ENCODE peak calls at places on chromosome 15, in six cellular contexts. R, H, I, N, V and Y are unnamed samples.

GRCh38 chr15:70488002-70488605 is 275.3 kb downstream of the UACA start:
- DNase-seq in R (peak), H (no peak), I (peak), N (peak), V (peak), Y (peak)

GRCh38 chr15:83533548-83533947 is 86.4 kb downstream of the SH3GL3 start:
- DNase-seq in R (no peak), H (no peak), I (no peak), N (no peak), V (no peak), Y (no peak)

GRCh38 chr15:62791694-62792093 is 250.9 kb upstream of the TPM1 start:
- DNase-seq in R (no peak), H (no peak), I (no peak), N (no peak), V (no peak), Y (no peak)

GRCh38 chr15:68852466-68852865 is 31.8 kb upstream of the ANP32A start:
- DNase-seq in R (no peak), H (no peak), I (no peak), N (no peak), V (no peak), Y (no peak)

GRCh38 chr15:52082197-52083036 is 30.2 kb downstream of the BCL2L10 start:
- DNase-seq in R (no peak), H (no peak), I (no peak), N (no peak), V (no peak), Y (no peak)

GRCh38 chr15:73373221-73373620 is 4.5 kb upstream of the HCN4 start:
- DNase-seq in R (no peak), H (no peak), I (no peak), N (no peak), V (no peak), Y (no peak)

GRCh38 chr15:38868326-38869114 is 303.9 kb upstream of the RASGRP1 start:
- DNase-seq in R (no peak), H (peak), I (peak), N (peak), V (peak), Y (peak)

GRCh38 chr15:29516929-29517328 is 247.3 kb upstream of the NSMCE3 start:
- DNase-seq in R (no peak), H (no peak), I (no peak), N (no peak), V (no peak), Y (no peak)

GRCh38 chr15:72970965-72971746 is 81.1 kb upstream of the NEO1 start:
- DNase-seq in R (no peak), H (no peak), I (no peak), N (no peak), V (no peak), Y (no peak)

GRCh38 chr15:60477991-60478632 is 830 bp downstream of the ICE2 start:
- DNase-seq in R (peak), H (no peak), I (peak), N (no peak), V (no peak), Y (no peak)

GRCh38 chr15:64232400-64232799 is 69.6 kb upstream of the PPIB start:
- DNase-seq in R (no peak), H (no peak), I (no peak), N (no peak), V (no peak), Y (no peak)

GRCh38 chr15:35657679-35658201 is 111.8 kb upstream of the DPH6 start:
- DNase-seq in R (no peak), H (no peak), I (no peak), N (no peak), V (no peak), Y (no peak)

GRCh38 chr15:101071651-101072050 is 152.5 kb downstream of the LRRK1 start:
- DNase-seq in R (no peak), H (no peak), I (no peak), N (no peak), V (no peak), Y (no peak)

GRCh38 chr15:85793641-85794597 is 806 bp downstream of the KLHL25 start:
- DNase-seq in R (peak), H (no peak), I (peak), N (peak), V (no peak), Y (peak)

GRCh38 chr15:99738047-99738847 is 5.0 kb upstream of the LYSMD4 start:
- DNase-seq in R (no peak), H (no peak), I (no peak), N (no peak), V (no peak), Y (no peak)

GRCh38 chr15:100786901-100787566 is 92.6 kb upstream of the ALDH1A3 start:
- DNase-seq in R (no peak), H (no peak), I (no peak), N (peak), V (no peak), Y (no peak)

GRCh38 chr15:52171386-52171785 is 19.8 kb downstream of the GNB5 start:
- DNase-seq in R (peak), H (no peak), I (peak), N (no peak), V (no peak), Y (no peak)

GRCh38 chr15:81710328-81710727 is 335.5 kb downstream of the MEX3B start:
- DNase-seq in R (no peak), H (no peak), I (no peak), N (no peak), V (no peak), Y (no peak)
- H3K4me3 ChIP-seq in R (no peak), H (no peak), I (no peak), N (no peak), V (no peak), Y (no peak)

GRCh38 chr15:80508783-80509182 is 104.6 kb downstream of the ARNT2 start:
- DNase-seq in R (no peak), H (no peak), I (no peak), N (no peak), V (no peak), Y (no peak)

GRCh38 chr15:80507131-80507530 is 102.9 kb downstream of the ARNT2 start:
- DNase-seq in R (no peak), H (no peak), I (no peak), N (no peak), V (no peak), Y (no peak)

GRCh38 chr15:80507638-80508316 is 103.6 kb downstream of the ARNT2 start:
- DNase-seq in R (no peak), H (no peak), I (no peak), N (peak), V (no peak), Y (no peak)

GRCh38 chr15:80504931-80505330 is 100.7 kb downstream of the ARNT2 start:
- DNase-seq in R (no peak), H (no peak), I (no peak), N (no peak), V (no peak), Y (no peak)

DNA sequence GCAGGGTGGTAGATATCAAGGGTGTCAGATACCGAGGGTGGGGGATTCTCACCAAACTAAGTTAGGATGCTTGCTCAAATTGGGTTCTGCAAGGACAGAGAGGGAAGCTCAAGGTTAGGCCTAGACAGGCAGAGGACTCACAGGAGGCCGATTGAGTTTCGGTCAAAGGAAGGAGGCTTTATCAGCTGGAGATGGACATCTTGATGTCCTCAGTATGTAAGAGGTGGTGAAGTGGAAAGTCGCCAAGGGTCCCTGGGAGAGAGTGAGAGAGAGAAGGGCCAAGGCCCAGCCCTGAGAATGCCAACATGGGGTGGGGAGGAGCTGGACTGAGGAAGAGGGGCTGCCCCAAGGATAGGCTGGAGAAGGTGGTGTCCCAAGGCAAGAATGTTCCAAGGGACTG is 102.3 kb downstream of the ARNT2 start:
- DNase-seq in R (no peak), H (no peak), I (no peak), N (no peak), V (no peak), Y (no peak)
- TF ChIP-seq POLR2AphosphoS5 in R (no peak), H (no peak), I (no peak), N (no peak), V (no peak), Y (no peak)

GRCh38 chr15:93362821-93363220 is 273.8 kb upstream of the RGMA start:
- DNase-seq in R (peak), H (no peak), I (no peak), N (no peak), V (no peak), Y (no peak)
- H3K4me3 ChIP-seq in R (peak), H (no peak), I (no peak), N (no peak), V (no peak), Y (no peak)

DNA sequence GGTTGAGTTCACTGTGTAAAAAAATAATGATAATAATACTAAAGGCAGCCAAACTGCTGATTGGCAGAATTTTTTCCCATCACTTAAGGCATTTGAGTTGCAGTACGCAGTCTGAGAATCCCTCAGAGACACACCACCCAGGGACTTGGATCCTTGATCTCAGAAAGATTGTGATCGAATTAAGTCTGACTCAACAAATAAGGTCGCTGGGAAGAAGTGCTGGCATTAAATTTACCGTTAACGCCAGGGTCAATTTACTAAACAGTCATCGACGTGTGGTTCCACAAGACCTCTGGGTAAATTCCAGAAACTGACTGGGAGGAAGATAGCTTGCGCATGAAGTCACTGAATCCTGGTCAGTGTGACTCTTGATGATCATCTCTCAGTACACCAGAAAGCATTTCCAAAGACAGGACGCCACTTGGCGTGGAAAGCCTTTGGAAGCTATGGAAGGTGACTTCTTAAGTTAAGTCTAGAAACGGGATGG is 48.3 kb upstream of the CGNL1 start:
- DNase-seq in R (no peak), H (no peak), I (no peak), N (no peak), V (no peak), Y (no peak)
- TF ChIP-seq POLR2AphosphoS5 in R (no peak), H (no peak), I (no peak), N (no peak), V (no peak), Y (no peak)